ENCODE peak calls at places on chromosomes 3 and 15, in ten cellular contexts. F, Y, B, D, S, I, W, N, C and H are unnamed samples.
A peak's percentile ranks its signal among the peaks of the same experiment; 100 is the strongest.

GRCh38 chr3:100525753-100526612 is 33.6 kb downstream of the TMEM45A start:
- DNase-seq in F (no peak), Y (no peak), B (no peak), D (no peak), S (peak; percentile 83), I (no peak), W (no peak), N (peak; percentile 27), C (no peak), H (no peak)

GRCh38 chr3:178078933-178079332 is 457.3 kb upstream of the KCNMB2 start:
- DNase-seq in F (no peak), Y (no peak), B (no peak), D (peak; percentile 99), S (peak; percentile 27), I (no peak), W (no peak), N (no peak), C (no peak), H (no peak)

GRCh38 chr15:68797589-68798377 is 22.9 kb downstream of the ANP32A start:
- DNase-seq in F (no peak), Y (no peak), B (no peak), D (no peak), S (no peak), I (no peak), W (no peak), N (no peak), C (no peak), H (no peak)

GRCh38 chr15:78210349-78210717 is 24.0 kb downstream of the ACSBG1 start:
- DNase-seq in F (peak; percentile 15), Y (peak; percentile 23), B (no peak), D (no peak), S (no peak), I (no peak), W (no peak), N (no peak), C (no peak), H (no peak)

GRCh38 chr3:156010829-156011228 is 109.5 kb upstream of the KCNAB1 start:
- DNase-seq in F (no peak), Y (no peak), B (no peak), D (no peak), S (no peak), I (no peak), W (no peak), N (peak; percentile 12), C (no peak), H (no peak)

GRCh38 chr15:85515212-85515611 is 134.8 kb downstream of the AKAP13 start:
- DNase-seq in F (no peak), Y (no peak), B (no peak), D (no peak), S (no peak), I (no peak), W (no peak), N (no peak), C (no peak), H (no peak)

GRCh38 chr3:29521751-29522150 is 240.9 kb downstream of the RBMS3 start:
- DNase-seq in F (no peak), Y (no peak), B (no peak), D (no peak), S (no peak), I (no peak), W (no peak), N (no peak), C (no peak), H (no peak)

GRCh38 chr15:80081390-80081789 is 21.9 kb downstream of the ZFAND6 start:
- DNase-seq in F (no peak), Y (no peak), B (no peak), D (no peak), S (no peak), I (no peak), W (no peak), N (no peak), C (no peak), H (no peak)

DNA sequence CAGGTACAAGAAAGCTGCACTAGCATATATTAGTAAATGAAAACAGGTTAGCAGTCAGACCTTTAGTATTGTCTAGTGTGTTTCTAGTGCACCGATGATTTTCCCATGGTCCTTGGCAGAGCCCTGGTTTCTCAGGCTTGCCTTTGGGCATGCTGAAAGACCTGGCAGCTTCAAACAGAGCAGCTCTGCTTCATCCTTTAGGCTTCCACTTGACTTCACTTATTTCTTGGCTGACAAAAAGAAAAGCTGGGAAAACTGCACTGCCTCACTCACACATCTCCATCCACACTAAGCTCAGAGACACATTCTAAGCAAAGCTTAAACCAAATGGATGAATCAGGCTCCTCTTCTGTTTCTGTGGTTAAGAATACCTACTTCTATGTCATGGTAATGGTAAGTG is 374.8 kb upstream of the PDZRN3 start:
- DNase-seq in F (no peak), Y (no peak), B (no peak), D (no peak), S (no peak), I (no peak), W (no peak), N (no peak), C (no peak), H (no peak)
- TF ChIP-seq POLR2A in F (no peak), Y (no peak), B (no peak), D (no peak), S (no peak), I (no peak), W (no peak), N (no peak), C (no peak), H (no peak)

DNA sequence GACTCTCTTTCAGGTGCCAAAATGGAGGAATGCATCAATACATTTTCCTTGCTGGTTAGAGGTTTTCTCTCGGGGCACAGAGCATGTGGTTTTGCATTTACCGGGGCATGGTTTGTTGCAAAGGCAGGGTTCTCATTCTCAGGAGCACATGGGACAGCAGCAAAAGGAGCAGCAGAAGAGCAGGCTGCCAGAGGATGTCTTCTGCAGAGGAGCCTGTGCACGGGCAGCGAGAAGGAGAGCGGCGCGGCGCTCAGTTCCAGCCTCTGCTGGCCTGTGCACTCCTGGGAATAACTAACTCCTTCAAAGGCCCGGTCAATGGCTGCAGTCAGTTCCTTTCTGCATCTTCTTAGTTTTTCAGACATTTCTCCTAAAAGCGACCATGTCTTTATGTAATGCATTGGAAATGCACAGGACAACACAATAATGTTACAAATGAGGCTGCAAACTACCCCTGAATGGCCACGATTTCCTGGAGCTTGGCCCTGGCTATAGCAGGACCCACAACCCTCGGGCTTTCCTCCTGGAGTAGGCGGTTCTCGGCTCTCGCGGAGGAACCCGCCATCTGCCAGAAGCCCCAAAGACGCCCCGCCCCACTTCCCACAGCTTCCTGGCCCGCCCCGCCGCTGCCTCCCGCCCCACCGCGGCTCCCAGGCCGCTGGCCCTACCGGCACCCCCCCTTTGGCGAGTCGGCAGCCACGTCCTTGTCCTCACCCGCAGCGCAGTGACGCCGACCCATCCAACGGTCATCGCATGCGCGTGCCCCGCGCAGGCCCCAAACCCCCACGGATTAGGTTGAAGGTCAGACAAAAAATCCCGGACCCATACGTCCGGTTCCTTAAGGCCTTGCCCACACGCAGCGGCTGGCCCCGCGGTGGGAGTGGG is at the start of gene C3orf62:
- DNase-seq in F (peak; percentile 95), Y (peak; percentile 90), B (peak; percentile 96), D (peak; percentile 87), S (peak; percentile 84), I (peak; percentile 76), W (peak; percentile 37), N (no peak), C (peak; percentile 87), H (peak; percentile 73)
- TF ChIP-seq POLR2AphosphoS5 in F (no peak), Y (peak; percentile 43), B (peak; percentile 86), D (peak; percentile 79), S (peak; percentile 90), I (peak; percentile 88), W (peak; percentile 60), N (no peak), C (no peak), H (peak; percentile 78)

DNA sequence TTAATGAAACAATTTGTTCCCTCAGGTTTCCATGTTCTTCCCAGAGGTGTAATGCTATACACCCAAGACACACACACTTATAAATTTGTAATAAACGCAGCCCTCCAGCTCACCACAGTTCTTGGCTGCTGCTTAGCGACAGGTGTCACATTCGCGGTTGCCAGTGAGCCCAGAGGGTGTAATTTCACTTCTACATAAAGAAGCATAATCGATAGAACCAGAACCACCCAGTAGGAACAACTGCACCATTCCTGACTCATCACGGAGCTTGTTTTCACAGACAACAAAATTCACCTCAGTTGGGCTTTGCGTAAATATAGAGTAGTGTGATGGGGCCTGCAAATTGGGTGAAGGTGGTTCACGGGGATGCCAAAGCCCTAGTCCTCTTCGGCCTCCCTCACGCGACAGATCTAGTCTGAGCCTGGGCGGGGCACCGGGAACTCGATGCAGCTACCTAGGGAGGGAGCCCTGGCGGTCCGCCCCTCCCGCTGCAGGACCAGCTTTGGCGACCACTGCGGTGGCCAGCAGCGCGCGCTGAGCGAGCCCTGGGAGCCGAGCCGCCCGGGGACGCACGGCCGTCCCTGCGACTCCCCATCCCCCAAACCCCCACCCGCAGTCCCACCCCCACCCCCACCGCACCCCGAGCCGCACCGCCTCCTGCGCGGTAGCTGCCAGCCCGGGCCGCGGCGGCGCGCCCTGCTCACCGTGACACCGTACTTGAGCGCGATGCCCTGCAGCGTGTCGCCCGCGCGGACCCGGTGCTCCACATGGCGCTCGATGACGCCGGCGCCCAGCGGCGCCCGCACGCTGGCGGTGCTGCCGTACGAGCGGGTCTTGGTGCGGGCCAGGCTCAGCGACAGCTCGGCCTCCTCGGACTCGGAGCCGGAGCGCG is 563 bp downstream of the LYSMD2 start:
- DNase-seq in F (no peak), Y (peak; percentile 53), B (peak; percentile 91), D (peak; percentile 23), S (no peak), I (peak; percentile 39), W (no peak), N (no peak), C (peak; percentile 32), H (peak; percentile 43)
- TF ChIP-seq POLR2A in F (no peak), Y (no peak), B (no peak), D (no peak), S (no peak), I (no peak), W (peak; percentile 63), N (peak; percentile 18), C (no peak), H (no peak)

GRCh38 chr3:72258786-72259185 is 473.8 kb upstream of the PROK2 start:
- DNase-seq in F (no peak), Y (no peak), B (no peak), D (no peak), S (peak; percentile 70), I (no peak), W (no peak), N (no peak), C (peak; percentile 29), H (no peak)

GRCh38 chr3:72258366-72258765 is 473.4 kb upstream of the PROK2 start:
- DNase-seq in F (no peak), Y (no peak), B (no peak), D (no peak), S (no peak), I (no peak), W (no peak), N (no peak), C (no peak), H (no peak)

GRCh38 chr3:72255191-72255590 is 470.2 kb upstream of the PROK2 start:
- DNase-seq in F (no peak), Y (peak; percentile 48), B (no peak), D (no peak), S (peak; percentile 82), I (no peak), W (no peak), N (no peak), C (peak; percentile 69), H (no peak)

GRCh38 chr3:72254483-72254882 is 469.5 kb upstream of the PROK2 start:
- DNase-seq in F (no peak), Y (no peak), B (no peak), D (no peak), S (no peak), I (no peak), W (no peak), N (no peak), C (no peak), H (no peak)

GRCh38 chr3:72255736-72256559 is 471.0 kb upstream of the PROK2 start:
- DNase-seq in F (no peak), Y (peak; percentile 85), B (no peak), D (peak; percentile 26), S (peak; percentile 91), I (no peak), W (no peak), N (no peak), C (peak; percentile 84), H (no peak)
- TF ChIP-seq POLR2AphosphoS5 in F (no peak), Y (peak; percentile 76), B (no peak), D (no peak), S (peak; percentile 65), I (no peak), W (no peak), N (no peak), C (peak; percentile 86), H (no peak)